ENCODE peak calls at places on chromosome 7, in nine cellular contexts. L, R, N, D, T, H, E, A and F are unnamed samples.
A peak's percentile ranks its signal among the peaks of the same experiment; 100 is the strongest.

GRCh38 chr7:66205736-66206080 is 574 bp downstream of the TPST1 start:
- DNase-seq in L (no peak), R (no peak), N (no peak), D (no peak), T (no peak), H (no peak), E (no peak), A (no peak), F (no peak)

GRCh38 chr7:6448943-6449543 is 1.3 kb upstream of the DAGLB start:
- DNase-seq in L (no peak), R (no peak), N (no peak), D (no peak), T (no peak), H (peak; percentile 20), E (no peak), A (no peak), F (no peak)

GRCh38 chr7:92880212-92881090 is 44.1 kb upstream of the CDK6 start:
- DNase-seq in L (no peak), R (no peak), N (no peak), D (no peak), T (no peak), H (peak; percentile 19), E (no peak), A (peak; percentile 10), F (no peak)

GRCh38 chr7:69476416-69476815 is 121.9 kb upstream of the AUTS2 start:
- DNase-seq in L (no peak), R (no peak), N (no peak), D (no peak), T (no peak), H (peak; percentile 13), E (no peak), A (no peak), F (no peak)

GRCh38 chr7:23470290-23471089 is at the start of gene IGF2BP3:
- DNase-seq in L (no peak), R (no peak), N (no peak), D (no peak), T (no peak), H (peak; percentile 94), E (peak; percentile 92), A (peak; percentile 98), F (peak; percentile 96)

GRCh38 chr7:55021951-55022617 is 3.3 kb downstream of the EGFR start:
- DNase-seq in L (no peak), R (no peak), N (no peak), D (no peak), T (no peak), H (no peak), E (no peak), A (no peak), F (no peak)

GRCh38 chr7:134630890-134631289 is 15.8 kb upstream of the BPGM start:
- DNase-seq in L (no peak), R (no peak), N (no peak), D (no peak), T (no peak), H (no peak), E (no peak), A (no peak), F (no peak)

GRCh38 chr7:27765856-27766255 is 25.9 kb downstream of the TAX1BP1 start:
- DNase-seq in L (no peak), R (no peak), N (no peak), D (no peak), T (no peak), H (no peak), E (no peak), A (no peak), F (no peak)

GRCh38 chr7:116577320-116577871 is 52.6 kb downstream of the CAV1 start:
- DNase-seq in L (no peak), R (no peak), N (no peak), D (no peak), T (no peak), H (no peak), E (no peak), A (no peak), F (no peak)

GRCh38 chr7:70571986-70572385 is 560.0 kb upstream of the GALNT17 start:
- DNase-seq in L (no peak), R (no peak), N (no peak), D (no peak), T (peak; percentile 42), H (no peak), E (no peak), A (no peak), F (no peak)

GRCh38 chr7:102306916-102307677 is 20.4 kb downstream of the SH2B2 start:
- DNase-seq in L (no peak), R (peak; percentile 74), N (peak; percentile 45), D (no peak), T (peak; percentile 43), H (peak; percentile 65), E (no peak), A (no peak), F (no peak)

GRCh38 chr7:24851791-24852190 is 94.5 kb upstream of the GSDME start:
- DNase-seq in L (no peak), R (no peak), N (no peak), D (no peak), T (no peak), H (no peak), E (no peak), A (no peak), F (no peak)

GRCh38 chr7:70542750-70543376 is 589.1 kb upstream of the GALNT17 start:
- DNase-seq in L (no peak), R (no peak), N (no peak), D (no peak), T (no peak), H (no peak), E (no peak), A (no peak), F (no peak)

GRCh38 chr7:69840248-69840647 is 242.0 kb downstream of the AUTS2 start:
- DNase-seq in L (no peak), R (no peak), N (no peak), D (no peak), T (no peak), H (no peak), E (no peak), A (no peak), F (no peak)

GRCh38 chr7:108459922-108460551 is 3.8 kb upstream of the NRCAM start:
- DNase-seq in L (peak; percentile 20), R (no peak), N (peak; percentile 14), D (no peak), T (no peak), H (peak; percentile 64), E (no peak), A (peak; percentile 52), F (peak; percentile 66)

GRCh38 chr7:158631574-158632195 is 44.1 kb upstream of the PTPRN2 start:
- DNase-seq in L (no peak), R (no peak), N (no peak), D (no peak), T (no peak), H (no peak), E (no peak), A (no peak), F (no peak)

GRCh38 chr7:46169384-46169755 is 248.3 kb upstream of the IGFBP3 start:
- DNase-seq in L (no peak), R (no peak), N (no peak), D (no peak), T (no peak), H (no peak), E (no peak), A (no peak), F (no peak)

GRCh38 chr7:105502173-105502572 is 19.9 kb downstream of the PUS7 start:
- DNase-seq in L (peak; percentile 36), R (no peak), N (no peak), D (no peak), T (no peak), H (no peak), E (no peak), A (no peak), F (no peak)

GRCh38 chr7:148733496-148733895 is 34.8 kb downstream of the CUL1 start:
- DNase-seq in L (no peak), R (no peak), N (no peak), D (no peak), T (no peak), H (no peak), E (no peak), A (no peak), F (no peak)

GRCh38 chr7:156898938-156899337 is 6.0 kb upstream of the LMBR1 start:
- DNase-seq in L (no peak), R (no peak), N (no peak), D (no peak), T (no peak), H (no peak), E (no peak), A (no peak), F (no peak)